ENCODE peak calls at places on chromosome 11, in five cellular contexts. B is pancreas; R is activated CD8-positive, alpha-beta memory T cell treated with anti-CD3 and anti-CD28 coated beads, Interleukin-2, amount 10 ng/mL, durations not matched to agents 7 days and 5 days; X is HCT116; E is activated T-cell treated with anti-CD3 and anti-CD28 coated beads, Interleukin-2, amount 50 U/mL, for 72 hours. F is an unnamed sample.
A peak's percentile ranks its signal among the peaks of the same experiment; 100 is the strongest.

GRCh38 chr11:69048056-69048717 is 545 bp upstream of the TPCN2 start:
- ATAC-seq in X (peak; percentile 1), E (no peak), R (no peak), B (no peak), F (peak; percentile 29)

GRCh38 chr11:5705688-5706087 is 16.1 kb downstream of the TRIM22 start:
- ATAC-seq in X (no peak), E (peak; percentile 84), B (no peak), R (no peak), F (peak; percentile 64)

GRCh38 chr11:96228472-96228871 is 114.5 kb downstream of the MAML2 start:
- ATAC-seq in R (no peak), X (peak; percentile 54), E (no peak), B (peak; percentile 66), F (no peak)

GRCh38 chr11:73258104-73258684 is 13.9 kb upstream of the P2RY6 start:
- ATAC-seq in E (no peak), X (no peak), B (no peak), R (no peak), F (no peak)

GRCh38 chr11:69238562-69239319 is 55.2 kb upstream of the MYEOV start:
- ATAC-seq in R (no peak), B (no peak), E (peak; percentile 81), X (no peak), F (peak; percentile 87)

GRCh38 chr11:64711138-64711943 is 11.7 kb downstream of the NRXN2 start:
- ATAC-seq in B (no peak), X (no peak), E (no peak), R (no peak), F (no peak)

GRCh38 chr11:108624196-108624925 is 30.8 kb upstream of the EXPH5 start:
- ATAC-seq in X (no peak), R (no peak), B (no peak), E (peak; percentile 70), F (peak; percentile 44)

GRCh38 chr11:117458275-117459120 is 130.8 kb downstream of the CEP164 start:
- ATAC-seq in X (no peak), R (no peak), E (peak; percentile 63), B (peak; percentile 55), F (peak; percentile 37)

GRCh38 chr11:119337581-119338317 is 2.9 kb downstream of the C1QTNF5 start:
- ATAC-seq in R (no peak), B (no peak), E (no peak), X (peak; percentile 13), F (no peak)

GRCh38 chr11:72573380-72573949 is 100.8 kb downstream of the PDE2A start:
- ATAC-seq in B (peak; percentile 88), R (peak; percentile 77), X (peak; percentile 97), E (peak; percentile 64), F (peak; percentile 70)

GRCh38 chr11:2519879-2520735 is 75.3 kb downstream of the KCNQ1 start:
- ATAC-seq in R (no peak), B (no peak), X (no peak), E (no peak), F (no peak)

GRCh38 chr11:78654071-78654470 is 79.4 kb upstream of the NARS2 start:
- ATAC-seq in E (no peak), R (no peak), B (no peak), X (no peak), F (peak; percentile 36)

GRCh38 chr11:12968101-12968500 is 41.0 kb upstream of the RASSF10 start:
- ATAC-seq in B (no peak), R (no peak), E (no peak), X (no peak), F (no peak)

GRCh38 chr11:75190652-75191329 is 39.9 kb downstream of the SLCO2B1 start:
- ATAC-seq in B (peak; percentile 12), E (no peak), R (no peak), X (no peak), F (no peak)

GRCh38 chr11:113113801-113114451 is 152.7 kb downstream of the NCAM1 start:
- ATAC-seq in X (peak; percentile 20), R (no peak), E (no peak), B (no peak), F (no peak)

GRCh38 chr11:91783173-91783572 is 441.4 kb upstream of the FAT3 start:
- ATAC-seq in B (no peak), R (no peak), E (no peak), X (no peak), F (no peak)

GRCh38 chr11:44848203-44848962 is 102.3 kb downstream of the TP53I11 start:
- ATAC-seq in X (no peak), B (no peak), E (no peak), R (no peak), F (no peak)

GRCh38 chr11:34650528-34650927 is 29.6 kb downstream of the EHF start:
- ATAC-seq in E (peak; percentile 90), X (no peak), R (peak; percentile 96), B (no peak), F (peak; percentile 87)

GRCh38 chr11:76642341-76642740 is 28.2 kb downstream of the LRRC32 start:
- ATAC-seq in X (no peak), E (peak; percentile 87), B (no peak), R (no peak), F (peak; percentile 79)

GRCh38 chr11:34302046-34302921 is 55.5 kb downstream of the ABTB2 start:
- ATAC-seq in B (peak; percentile 37), R (no peak), X (peak; percentile 87), E (peak; percentile 64), F (peak; percentile 42)

GRCh38 chr11:64713031-64713780 is 9.8 kb downstream of the NRXN2 start:
- ATAC-seq in X (no peak), B (peak; percentile 92), E (peak; percentile 42), R (no peak), F (peak; percentile 28)

GRCh38 chr11:121337740-121338272 is 45.2 kb downstream of the SC5D start:
- ATAC-seq in B (peak; percentile 14), E (no peak), R (peak; percentile 25), X (no peak), F (no peak)

GRCh38 chr11:1109101-1109917 is 34.6 kb downstream of the MUC2 start:
- ATAC-seq in B (no peak), E (no peak), R (no peak), X (no peak), F (no peak)

GRCh38 chr11:17735823-17736772 is 1.5 kb downstream of the KCNC1 start:
- ATAC-seq in X (no peak), E (no peak), B (no peak), R (no peak), F (no peak)

GRCh38 chr11:79902493-79902892 is 461.7 kb upstream of the TENM4 start:
- ATAC-seq in R (no peak), B (no peak), E (no peak), X (no peak), F (no peak)

GRCh38 chr11:79471071-79471470 is 30.2 kb upstream of the TENM4 start:
- ATAC-seq in R (no peak), X (no peak), E (no peak), B (no peak), F (no peak)

GRCh38 chr11:94740083-94740974 is 27.8 kb upstream of the AMOTL1 start:
- ATAC-seq in E (peak; percentile 54), X (no peak), R (peak; percentile 20), B (peak; percentile 48), F (no peak)

GRCh38 chr11:73270089-73270854 is 1.9 kb upstream of the P2RY6 start:
- ATAC-seq in E (no peak), X (peak; percentile 37), R (no peak), B (peak; percentile 12), F (no peak)

GRCh38 chr11:74956387-74956786 is 7.3 kb downstream of the SPCS2 start:
- ATAC-seq in B (peak; percentile 20), E (no peak), R (no peak), X (no peak), F (no peak)

GRCh38 chr11:66172146-66172545 is 96.3 kb upstream of the RAB1B start:
- ATAC-seq in E (peak; percentile 86), B (peak; percentile 23), R (no peak), X (peak; percentile 93), F (peak; percentile 97)

GRCh38 chr11:8593935-8594909 is at the start of gene STK33:
- ATAC-seq in E (peak; percentile 95), X (peak; percentile 95), B (peak; percentile 98), R (peak; percentile 86), F (peak; percentile 53)

GRCh38 chr11:115659061-115659963 is 155.1 kb upstream of the CADM1 start:
- ATAC-seq in B (peak; percentile 84), X (no peak), E (no peak), R (no peak), F (no peak)

GRCh38 chr11:862704-863388 is 20.2 kb downstream of the TSPAN4 start:
- ATAC-seq in B (no peak), E (no peak), X (no peak), R (no peak), F (peak; percentile 13)

GRCh38 chr11:111272420-111272819 is 25.9 kb upstream of the POU2AF3 start:
- ATAC-seq in E (no peak), B (no peak), R (no peak), X (no peak), F (no peak)

GRCh38 chr11:10982695-10983492 is 125.0 kb upstream of the ZBED5 start:
- ATAC-seq in E (no peak), X (peak; percentile 76), R (no peak), B (no peak), F (no peak)

GRCh38 chr11:111349191-111349695 is 29.8 kb downstream of the POU2AF1 start:
- ATAC-seq in X (no peak), R (no peak), E (no peak), B (no peak), F (no peak)

GRCh38 chr11:64120951-64121569 is 44.9 kb downstream of the MACROD1 start:
- ATAC-seq in B (no peak), E (no peak), X (peak; percentile 67), R (no peak), F (no peak)

GRCh38 chr11:19101803-19102520 is 15.0 kb upstream of the ZDHHC13 start:
- ATAC-seq in B (peak; percentile 29), X (no peak), E (no peak), R (no peak), F (no peak)

GRCh38 chr11:69130586-69131566 is 24.9 kb upstream of the SMIM38 start:
- ATAC-seq in R (no peak), B (peak; percentile 36), X (peak; percentile 56), E (no peak), F (no peak)